ENCODE peak calls at places on chromosomes 5 and 9, in seven cellular contexts. J, L, C, N, T, D and X are unnamed samples.

GRCh38 chr5:124544366-124545055 is 201.9 kb downstream of the ZNF608 start:
- DNase-seq in J (no peak), L (no peak), C (no peak), N (no peak), T (no peak), D (no peak), X (no peak)

GRCh38 chr5:93580387-93581100 is 475 bp downstream of the NR2F1-AS1 start:
- DNase-seq in J (no peak), L (no peak), C (no peak), N (no peak), T (no peak), D (no peak), X (no peak)

GRCh38 chr5:90134892-90135291 is 274.7 kb downstream of the CETN3 start:
- DNase-seq in J (peak), L (no peak), C (no peak), N (no peak), T (peak), D (no peak), X (peak)

GRCh38 chr5:1801954-1802295 is 718 bp downstream of the NDUFS6 start:
- DNase-seq in J (no peak), L (no peak), C (no peak), N (peak), T (no peak), D (no peak), X (no peak)

GRCh38 chr5:1527533-1528205 is 3.9 kb upstream of the LPCAT1 start:
- DNase-seq in J (no peak), L (no peak), C (no peak), N (no peak), T (no peak), D (no peak), X (peak)

GRCh38 chr5:43409809-43410271 is 2.4 kb downstream of the CCL28 start:
- DNase-seq in J (no peak), L (no peak), C (no peak), N (peak), T (no peak), D (no peak), X (no peak)

GRCh38 chr5:138975098-138975847 is 100.1 kb upstream of the LRRTM2 start:
- DNase-seq in J (peak), L (no peak), C (no peak), N (peak), T (no peak), D (no peak), X (no peak)

GRCh38 chr9:92637331-92637730 is 32.6 kb downstream of the IPPK start:
- DNase-seq in J (no peak), L (no peak), C (no peak), N (no peak), T (peak), D (no peak), X (no peak)

GRCh38 chr9:33506626-33507370 is 17.3 kb upstream of the ANKRD18B start:
- DNase-seq in J (no peak), L (no peak), C (no peak), N (no peak), T (no peak), D (no peak), X (no peak)